ENCODE peak calls at places on chromosomes 3 and 15, in eight cellular contexts. V is neural progenitor cell, L is GM23248, X is mesenchymal stem cell, Q is H9, K is uterus, A is A549, M is A673. C is an unnamed sample.

GRCh38 chr15:99429681-99430081 is 136.1 kb upstream of the MEF2A start:
- DNase-seq in V (no peak), L (no peak), X (no peak), Q (no peak), K (peak; percentile 11), A (no peak), M (no peak), C (no peak)

GRCh38 chr3:147387550-147388394 is 18.6 kb downstream of the ZIC4 start:
- DNase-seq in V (peak; percentile 24), L (no peak), X (no peak), Q (no peak), K (no peak), A (no peak), M (no peak), C (no peak)

GRCh38 chr3:47381317-47382157 is 716 bp downstream of the PTPN23 start:
- DNase-seq in V (peak; percentile 86), L (peak; percentile 97), X (peak; percentile 92), Q (peak; percentile 87), K (peak; percentile 78), A (peak; percentile 85), M (peak; percentile 85), C (peak; percentile 92)

GRCh38 chr3:73493543-73494314 is 131.0 kb downstream of the PDZRN3 start:
- DNase-seq in V (no peak), L (peak; percentile 90), X (peak; percentile 30), Q (no peak), K (no peak), A (no peak), M (no peak), C (no peak)

GRCh38 chr3:146560678-146561077 is 16.3 kb upstream of the PLSCR1 start:
- DNase-seq in V (no peak), L (no peak), X (no peak), Q (no peak), K (no peak), A (no peak), M (no peak), C (no peak)

GRCh38 chr3:140595295-140595694 is 82.6 kb upstream of the TRIM42 start:
- DNase-seq in V (no peak), L (no peak), X (peak; percentile 32), Q (no peak), K (no peak), A (no peak), M (no peak), C (no peak)

GRCh38 chr3:115808239-115808638 is 184.9 kb downstream of the GAP43 start:
- DNase-seq in V (no peak), L (peak; percentile 46), X (no peak), Q (no peak), K (no peak), A (no peak), M (peak; percentile 63), C (no peak)

GRCh38 chr3:179046497-179047353 is 24.9 kb downstream of the ZMAT3 start:
- DNase-seq in V (no peak), L (peak; percentile 24), X (no peak), Q (no peak), K (no peak), A (no peak), M (no peak), C (no peak)

GRCh38 chr3:53668872-53669271 is 174.5 kb downstream of the CACNA1D start:
- DNase-seq in V (peak; percentile 30), L (peak; percentile 52), X (no peak), Q (no peak), K (no peak), A (no peak), M (no peak), C (no peak)

GRCh38 chr15:65824031-65824743 is 32.1 kb upstream of the DENND4A start:
- DNase-seq in V (peak; percentile 67), L (peak; percentile 79), X (peak; percentile 83), Q (peak; percentile 82), K (peak; percentile 48), A (peak; percentile 82), M (peak; percentile 67), C (no peak)

GRCh38 chr3:36991923-36992805 is 767 bp downstream of the EPM2AIP1 start:
- DNase-seq in V (peak; percentile 38), L (peak; percentile 80), X (peak; percentile 79), Q (no peak), K (peak; percentile 30), A (peak; percentile 48), M (no peak), C (no peak)

GRCh38 chr3:120182613-120183524 is 88.6 kb upstream of the GSK3B start:
- DNase-seq in V (no peak), L (peak; percentile 77), X (peak; percentile 50), Q (no peak), K (no peak), A (peak; percentile 34), M (peak; percentile 27), C (no peak)

GRCh38 chr3:173920386-173920785 is 522.8 kb downstream of the NLGN1 start:
- DNase-seq in V (no peak), L (peak; percentile 30), X (no peak), Q (no peak), K (no peak), A (no peak), M (no peak), C (no peak)
- H3K27ac ChIP-seq in V (peak overlapping the region; percentile 49), L (no peak overlapping the region), X (no peak overlapping the region), Q (no peak overlapping the region), K (no peak overlapping the region), A (no peak overlapping the region), M (no peak overlapping the region), C (no peak overlapping the region)

DNA sequence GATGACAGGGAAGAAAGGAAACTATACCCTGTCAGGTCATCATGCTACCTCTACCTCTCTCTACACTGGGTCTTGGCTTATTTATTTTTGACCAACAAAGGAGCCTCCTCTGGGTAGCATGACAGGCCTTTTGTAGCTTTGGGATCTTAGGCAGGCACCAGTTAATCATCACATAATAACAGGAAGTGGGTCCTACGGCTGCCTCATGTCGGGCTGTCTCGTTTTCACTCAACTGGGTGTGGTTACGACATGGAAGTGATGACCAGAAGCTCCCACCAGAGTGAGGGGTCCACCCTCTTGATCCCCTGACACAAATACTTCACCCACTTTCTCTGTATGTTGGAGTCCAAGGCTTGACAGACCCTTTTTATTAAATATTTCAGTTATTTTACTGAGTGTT is 105.3 kb downstream of the CD47 start:
- DNase-seq in V (no peak), L (no peak), X (no peak), Q (no peak), K (no peak), A (no peak), M (peak; percentile 29), C (no peak)
- H3K4me1 ChIP-seq in V (no peaks in the 10 kb centered on the region), L (peaks cover 33% of the 10 kb centered on the region), X (peaks cover 5% of the 10 kb centered on the region), Q (peaks cover 2% of the 10 kb centered on the region), K (peaks cover 7% of the 10 kb centered on the region), A (peaks cover 37% of the 10 kb centered on the region), M (peaks cover 29% of the 10 kb centered on the region), C (peaks cover 10% of the 10 kb centered on the region)

DNA sequence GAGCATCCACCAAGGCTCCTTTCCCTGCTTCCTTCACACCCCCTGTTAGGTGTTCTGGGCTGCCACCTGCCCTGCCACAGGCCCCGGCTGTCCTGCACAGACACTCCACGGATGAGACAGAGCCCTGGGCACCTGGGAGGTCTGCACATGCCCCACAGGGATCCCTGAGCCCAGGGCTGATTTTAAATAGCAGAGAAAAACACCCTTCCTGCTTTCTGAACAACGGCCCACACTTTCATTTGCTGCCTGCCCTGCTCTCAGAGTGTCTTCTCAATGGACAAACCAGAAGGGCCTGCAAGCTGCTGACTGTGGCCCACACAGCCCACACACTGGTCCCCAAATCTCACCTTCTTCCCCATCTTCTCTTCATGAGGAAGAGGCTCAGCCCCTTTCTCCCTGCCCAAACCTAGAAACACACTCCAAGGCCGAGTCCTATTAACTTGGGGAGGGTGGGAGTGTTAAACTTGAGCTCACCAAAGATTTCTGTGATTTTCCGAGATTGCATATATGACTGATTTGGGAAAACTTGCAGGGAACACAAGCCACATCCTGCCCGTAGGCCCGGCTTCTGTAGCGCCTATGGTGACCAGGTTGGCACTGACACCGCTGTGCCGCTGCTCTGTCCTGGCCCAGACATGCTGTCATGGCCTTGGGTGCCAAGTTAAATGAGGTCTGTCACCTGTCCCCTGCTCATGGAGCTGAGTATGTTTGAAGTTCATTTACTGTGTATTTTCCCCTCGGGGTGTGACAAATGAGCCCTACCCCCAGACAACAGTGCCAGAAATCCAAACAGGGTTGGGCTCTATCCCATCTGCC is 47.2 kb upstream of the KLF13 start:
- DNase-seq in V (no peak), L (no peak), X (no peak), Q (no peak), K (no peak), A (no peak), M (no peak), C (no peak)
- H3K27ac ChIP-seq in V (no peak overlapping the region), L (no peak overlapping the region), X (no peak overlapping the region), Q (no peak overlapping the region), K (no peak overlapping the region), A (peak overlapping the region; percentile 17), M (no peak overlapping the region), C (no peak overlapping the region)

DNA sequence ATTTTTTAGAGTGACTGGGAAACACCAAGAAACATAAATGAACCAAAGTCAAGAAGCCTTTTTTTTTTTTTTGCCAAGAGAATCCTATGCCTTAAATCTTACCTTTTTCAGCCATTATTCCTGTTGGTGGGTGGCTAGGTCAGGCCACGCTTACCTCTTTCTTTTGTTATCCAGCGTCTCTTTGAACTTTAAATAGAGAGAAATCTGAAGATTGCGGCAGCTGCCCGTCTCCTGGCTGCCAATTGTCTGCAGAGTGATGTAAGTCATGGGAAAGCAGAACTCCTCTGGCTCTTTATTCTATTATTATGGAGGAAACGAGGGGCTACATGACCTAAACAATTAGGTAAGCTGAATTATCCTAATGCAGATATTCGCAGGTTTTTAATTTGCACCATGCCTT is at the start of gene STRIT1:
- DNase-seq in V (no peak), L (no peak), X (no peak), Q (no peak), K (no peak), A (no peak), M (no peak), C (no peak)
- H3K4me1 ChIP-seq in V (no peaks in the 10 kb centered on the region), L (no peaks in the 10 kb centered on the region), X (no peaks in the 10 kb centered on the region), Q (no peaks in the 10 kb centered on the region), K (no peaks in the 10 kb centered on the region), A (no peaks in the 10 kb centered on the region), M (no peaks in the 10 kb centered on the region), C (no peaks in the 10 kb centered on the region)

DNA sequence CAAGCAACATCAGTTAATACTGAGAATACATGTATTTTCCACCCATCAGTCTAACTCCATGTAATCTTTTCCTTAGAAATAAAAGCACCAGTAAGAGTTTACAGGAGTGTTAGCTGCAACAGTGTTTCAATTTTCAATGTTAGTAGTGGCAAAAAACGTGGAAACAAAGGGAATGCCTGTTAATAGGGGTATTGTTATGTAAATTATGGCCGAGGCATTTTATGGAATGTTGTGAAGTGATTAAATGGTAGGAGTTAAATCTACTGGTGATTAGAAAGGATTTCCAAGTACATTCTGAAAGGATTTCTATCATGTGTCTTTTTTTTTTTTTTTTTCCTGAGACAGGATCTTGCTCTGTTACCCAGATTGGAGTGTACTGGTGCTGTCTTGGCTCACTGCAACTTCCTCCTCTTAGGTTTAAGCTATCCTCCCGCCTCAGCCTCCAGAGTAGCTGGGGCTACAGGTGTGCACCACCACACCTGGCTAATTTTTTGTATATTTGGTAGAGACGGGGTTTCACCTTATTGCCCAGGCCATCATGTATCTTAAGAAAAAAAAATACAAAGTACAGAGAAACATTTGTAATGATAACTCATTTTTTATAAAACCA is 6.6 kb downstream of the ATP6V1A start:
- DNase-seq in V (peak; percentile 57), L (no peak), X (no peak), Q (no peak), K (no peak), A (no peak), M (peak; percentile 4), C (no peak)
- H3K27ac ChIP-seq in V (peak overlapping the region; percentile 72), L (no peak overlapping the region), X (no peak overlapping the region), Q (peak overlapping the region; percentile 86), K (no peak overlapping the region), A (no peak overlapping the region), M (no peak overlapping the region), C (no peak overlapping the region)

C was measured in psoas muscle.